ENCODE peak calls at places on chromosomes 2 and 18, in seven cellular contexts. Q is HCT116, W is H1, F is HepG2, Z is K562, B is SK-N-SH, M is GM12878. X is an unnamed sample.

GRCh38 chr18:35729971-35730668 is 148.6 kb downstream of the GALNT1 start:
- DNase-seq in F (no peak), Z (peak), B (no peak), Q (no peak), M (no peak), W (no peak), X (no peak)

GRCh38 chr2:119939915-119940314 is 73.0 kb upstream of the EPB41L5 start:
- DNase-seq in Q (no peak), W (no peak), Z (no peak), M (no peak), B (no peak), F (no peak), X (no peak)

GRCh38 chr2:134668821-134669220 is 50.0 kb downstream of the TMEM163 start:
- DNase-seq in M (no peak), W (peak), Z (no peak), F (no peak), B (no peak), Q (no peak), X (no peak)

GRCh38 chr2:27583390-27583915 is 611 bp downstream of the ZNF512 start:
- DNase-seq in B (no peak), M (no peak), Z (peak), W (no peak), F (no peak), Q (no peak), X (peak)

GRCh38 chr2:36490749-36491148 is 107.2 kb downstream of the FEZ2 start:
- DNase-seq in F (no peak), B (no peak), W (no peak), Q (no peak), Z (no peak), M (no peak), X (no peak)

GRCh38 chr2:99933894-99934650 is 208.3 kb downstream of the AFF3 start:
- DNase-seq in W (no peak), M (no peak), Z (no peak), Q (no peak), B (no peak), F (no peak), X (no peak)

GRCh38 chr2:120868366-120868765 is 132.7 kb downstream of the GLI2 start:
- DNase-seq in B (no peak), Z (no peak), M (no peak), F (no peak), Q (no peak), W (no peak), X (no peak)

GRCh38 chr2:121080013-121080772 is 204.8 kb downstream of the TFCP2L1 start:
- DNase-seq in Q (peak), B (peak), W (peak), F (peak), M (no peak), Z (peak), X (peak)

GRCh38 chr2:199696048-199696447 is 154.9 kb downstream of the FTCDNL1 start:
- DNase-seq in F (no peak), Z (no peak), Q (no peak), W (no peak), M (no peak), B (no peak), X (no peak)

GRCh38 chr2:82795446-82795845 is 1663.6 kb downstream of the SUCLG1 start:
- DNase-seq in Z (no peak), Q (peak), B (no peak), W (no peak), M (no peak), F (no peak), X (no peak)

GRCh38 chr18:40096675-40097074 is 1858.4 kb upstream of the PIK3C3 start:
- DNase-seq in Q (no peak), M (no peak), B (no peak), Z (no peak), F (no peak), W (no peak), X (no peak)

GRCh38 chr2:60882971-60883753 is 1.8 kb downstream of the REL start:
- DNase-seq in Q (no peak), Z (peak), M (peak), B (peak), W (no peak), F (no peak), X (no peak)

GRCh38 chr2:177983183-177983788 is 89.3 kb downstream of the PDE11A start:
- DNase-seq in W (no peak), F (peak), B (peak), Q (peak), M (no peak), Z (peak), X (peak)

GRCh38 chr18:34818069-34818468 is 108.0 kb downstream of the DTNA start:
- DNase-seq in W (no peak), F (no peak), Z (no peak), B (no peak), Q (no peak), M (no peak), X (no peak)

GRCh38 chr2:234178309-234179030 is 128.0 kb downstream of the SPP2 start:
- DNase-seq in M (no peak), B (no peak), Q (no peak), F (no peak), Z (no peak), W (no peak), X (peak)
- TF ChIP-seq JUND in M (no peak), B (no peak), Q (no peak), F (no peak), Z (no peak), W (no peak), X (no peak)

GRCh38 chr2:190533968-190534309 is 583 bp downstream of the NEMP2 start:
- DNase-seq in B (no peak), W (no peak), Z (peak), M (no peak), F (peak), Q (no peak), X (no peak)

GRCh38 chr2:190533175-190533967 is 1.2 kb downstream of the NEMP2 start:
- DNase-seq in B (peak), W (no peak), F (no peak), Q (no peak), M (no peak), Z (peak), X (no peak)

GRCh38 chr2:190535586-190535985 is 1.1 kb upstream of the NEMP2 start:
- DNase-seq in F (no peak), M (no peak), W (no peak), Q (no peak), B (no peak), Z (no peak), X (no peak)

GRCh38 chr2:190535119-190535439 is 557 bp upstream of the NEMP2 start:
- DNase-seq in M (no peak), B (no peak), F (no peak), Q (no peak), Z (no peak), W (no peak), X (no peak)

DNA sequence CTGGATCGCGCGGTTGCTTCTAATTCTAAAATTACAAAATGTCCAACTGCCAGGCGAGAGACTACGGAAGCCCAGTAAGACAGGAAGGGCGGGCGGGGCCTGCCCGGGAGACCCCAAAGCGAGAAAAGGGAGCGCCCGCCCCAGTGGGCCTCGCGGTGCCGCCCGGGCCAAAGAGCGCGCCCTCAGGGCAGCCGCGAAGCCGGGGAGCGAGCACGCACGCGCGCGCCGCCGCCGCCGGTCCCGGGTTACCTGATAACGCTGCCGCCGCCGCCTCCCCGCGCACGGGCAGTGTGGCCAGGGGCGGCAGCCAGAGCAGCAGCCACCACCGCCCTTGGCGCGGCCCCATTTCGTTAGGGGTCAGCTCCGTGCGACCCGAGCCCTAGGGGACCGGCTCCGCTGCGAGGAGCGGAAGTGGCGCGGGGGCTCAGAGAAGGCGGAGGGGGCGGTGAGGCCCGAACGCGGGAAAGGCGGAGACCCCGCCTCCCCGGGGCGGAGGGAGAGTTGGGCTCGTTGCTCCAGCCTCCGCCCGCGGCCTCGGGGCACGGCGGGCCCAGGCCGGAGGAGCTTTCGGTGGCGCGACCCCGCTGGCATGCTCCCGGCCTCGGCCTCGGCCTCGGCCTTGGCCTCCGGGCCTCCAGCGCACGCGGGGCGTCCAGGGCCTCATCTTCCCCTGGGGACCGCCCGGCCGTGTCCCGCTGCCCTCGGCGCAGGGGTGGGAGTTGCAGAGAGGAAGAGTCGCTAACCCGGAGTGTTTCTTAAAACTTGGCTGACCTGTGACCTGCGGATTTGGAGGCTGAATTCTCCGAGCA is at the start of gene NEMP2:
- DNase-seq in M (no peak), B (peak), F (peak), Q (no peak), Z (peak), W (peak), X (peak)
- TF ChIP-seq JUND in M (no peak), B (no peak), F (no peak), Q (no peak), Z (no peak), W (no peak), X (no peak)

DNA sequence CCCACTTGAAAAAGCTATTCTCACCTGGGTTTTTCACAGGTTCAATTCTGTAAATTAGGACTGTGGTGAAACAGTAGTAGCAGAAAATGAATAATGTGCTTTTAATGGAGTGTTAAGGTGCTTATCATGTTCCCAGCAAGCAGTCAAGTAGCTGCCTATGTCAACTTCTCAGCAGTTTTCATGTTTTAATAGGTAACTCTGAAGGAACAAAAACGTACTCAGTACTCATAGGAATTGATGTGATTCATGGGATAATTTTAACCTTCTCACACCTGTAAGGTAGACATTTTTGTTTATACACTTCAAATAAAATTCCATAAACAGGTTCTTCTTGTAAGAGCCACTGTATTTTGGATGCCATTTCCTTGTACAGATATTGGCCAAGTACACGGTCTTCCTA is 801.6 kb downstream of the MBD2 start:
- DNase-seq in M (no peak), W (no peak), F (no peak), B (no peak), Q (no peak), Z (no peak), X (no peak)
- TF ChIP-seq JUND in M (no peak), W (no peak), F (no peak), B (no peak), Q (no peak), Z (no peak), X (no peak)

DNA sequence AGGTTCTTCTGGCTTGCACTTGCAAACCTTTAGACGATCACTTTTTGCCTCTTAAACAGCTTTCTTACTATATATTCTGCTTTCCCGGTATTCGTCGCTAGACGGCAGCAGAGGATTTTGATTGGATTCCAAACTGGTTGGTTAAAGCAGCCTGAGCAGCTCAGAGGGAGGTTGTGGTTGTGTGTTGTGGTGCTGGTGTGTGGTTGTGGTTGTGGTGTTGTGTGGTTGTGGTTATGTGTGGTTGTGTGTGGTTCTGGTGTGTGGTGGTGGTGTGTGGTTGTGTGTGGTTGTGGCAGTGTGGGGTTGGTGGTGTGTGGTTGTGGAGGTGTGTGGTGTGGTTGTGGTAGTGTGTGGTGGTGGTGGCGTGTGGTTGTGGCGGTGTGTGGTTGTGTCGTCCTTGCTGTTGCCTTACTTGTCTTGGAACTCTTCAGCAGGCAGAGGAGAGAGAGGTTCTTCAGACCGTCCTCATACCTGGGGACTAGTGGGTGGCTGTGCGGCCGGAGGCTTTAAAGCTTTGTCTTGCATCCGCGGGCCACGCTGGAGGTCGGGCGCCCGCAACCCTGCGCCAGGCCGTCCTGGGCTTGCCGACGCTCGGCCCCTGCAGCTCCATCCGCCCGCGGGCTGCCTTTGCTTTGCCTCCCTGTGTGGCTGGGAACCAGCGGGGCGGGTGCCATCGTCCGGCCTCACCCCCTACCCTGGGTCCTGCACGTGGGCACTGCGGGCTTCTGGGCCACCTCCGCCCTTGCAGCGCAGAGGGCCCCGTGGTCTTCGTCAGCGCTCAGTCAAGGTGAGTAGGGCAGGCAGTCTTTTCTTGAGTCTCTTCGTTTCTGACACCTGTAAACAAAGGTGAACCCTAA is 190.8 kb downstream of the ARHGAP28 start:
- DNase-seq in Q (no peak), B (peak), Z (peak), M (no peak), F (peak), W (peak), X (peak)
- TF ChIP-seq JUND in Q (no peak), B (no peak), Z (peak), M (no peak), F (no peak), W (no peak), X (no peak)

DNA sequence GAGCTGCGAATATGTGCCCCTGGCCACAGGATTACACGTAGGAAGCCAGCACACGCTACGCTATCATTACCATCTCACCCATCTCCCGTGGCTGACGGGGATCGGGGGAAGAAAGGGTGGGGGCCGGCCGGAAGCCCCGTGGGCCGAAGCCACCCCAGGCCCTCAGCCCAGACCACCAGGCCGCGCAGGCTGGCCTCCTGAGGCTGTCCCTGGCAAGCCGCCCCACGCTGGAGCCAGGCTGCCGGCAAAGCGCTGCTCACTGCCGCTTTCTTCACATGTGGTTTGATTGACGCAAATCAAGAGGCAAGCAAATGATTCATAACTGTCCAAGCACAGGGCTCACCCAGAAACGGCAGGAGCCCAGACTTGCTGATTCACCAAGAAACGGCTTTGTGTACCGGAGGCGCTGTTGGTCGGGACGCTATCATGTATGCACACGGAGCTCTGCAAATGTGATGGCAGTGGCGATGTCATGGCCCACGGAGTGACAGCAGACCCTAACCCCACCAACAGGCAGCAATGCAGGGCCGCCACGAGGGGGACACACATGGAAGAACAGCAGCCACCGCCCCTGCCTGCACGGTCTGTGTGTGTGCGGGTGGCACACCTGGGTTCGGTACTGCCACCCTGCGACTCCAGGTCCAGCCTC is 125.7 kb downstream of the HDAC4 start:
- DNase-seq in M (no peak), Q (peak), F (no peak), Z (peak), B (peak), W (no peak), X (no peak)
- TF ChIP-seq JUND in M (no peak), Q (no peak), F (no peak), Z (peak), B (no peak), W (no peak), X (no peak)

GRCh38 chr18:45793295-45793965 is 32.0 kb upstream of the SIGLEC15 start:
- DNase-seq in Z (no peak), F (no peak), W (no peak), M (no peak), B (no peak), Q (peak), X (no peak)
- TF ChIP-seq JUND in Z (no peak), F (no peak), W (no peak), M (no peak), B (peak), Q (peak), X (no peak)